ENCODE peak calls at places on chromosomes 16 and 17, in nine cellular contexts. X, R, O, L, C, Z, V, U and G are unnamed samples.

GRCh38 chr17:61247438-61247837 is 152.2 kb upstream of the TBX2 start:
- DNase-seq in L (no peak), Z (no peak), X (no peak), V (no peak), C (no peak), R (no peak), O (no peak), U (no peak), G (no peak)

GRCh38 chr17:80822021-80822699 is 169.5 kb upstream of the CHMP6 start:
- DNase-seq in L (no peak), X (no peak), O (no peak), Z (no peak), V (no peak), U (no peak), C (no peak), R (peak), G (peak)

GRCh38 chr16:2511128-2511785 is 2.5 kb upstream of the ATP6V0C start:
- DNase-seq in Z (no peak), X (peak), C (no peak), U (peak), L (no peak), O (no peak), V (no peak), R (peak), G (peak)

GRCh38 chr16:68265078-68265925 is 976 bp downstream of the SLC7A6 start:
- DNase-seq in X (peak), C (peak), L (peak), U (peak), O (peak), V (peak), Z (no peak), R (peak), G (no peak)

GRCh38 chr17:34758747-34759146 is 179.4 kb downstream of the TMEM132E start:
- DNase-seq in O (no peak), Z (no peak), R (peak), L (no peak), U (no peak), X (no peak), C (no peak), V (no peak), G (no peak)

GRCh38 chr16:49354101-49354500 is 19.5 kb upstream of the C16orf78 start:
- DNase-seq in L (no peak), C (no peak), V (no peak), X (no peak), Z (no peak), U (no peak), R (no peak), O (no peak), G (no peak)

GRCh38 chr16:62298567-62298966 is 262.3 kb upstream of the CDH8 start:
- DNase-seq in O (no peak), Z (no peak), U (no peak), L (no peak), V (peak), R (no peak), C (no peak), X (no peak), G (no peak)

GRCh38 chr16:77290451-77291110 is 91.4 kb downstream of the SYCE1L start:
- DNase-seq in O (no peak), R (no peak), C (no peak), X (no peak), U (no peak), L (no peak), Z (no peak), V (no peak), G (no peak)

GRCh38 chr17:56636276-56636675 is 42.8 kb downstream of the NOG start:
- DNase-seq in R (no peak), X (no peak), Z (no peak), L (no peak), C (no peak), V (no peak), U (no peak), O (no peak), G (no peak)

GRCh38 chr17:82737981-82738877 is 2.8 kb downstream of the FN3K start:
- DNase-seq in U (no peak), X (no peak), R (no peak), L (no peak), Z (no peak), O (no peak), V (no peak), C (no peak), G (no peak)

GRCh38 chr16:69463876-69464275 is 39.5 kb downstream of the CYB5B start:
- DNase-seq in R (no peak), C (no peak), Z (no peak), X (no peak), L (no peak), V (no peak), U (no peak), O (no peak), G (no peak)

GRCh38 chr17:61002316-61002736 is 324.7 kb downstream of the BCAS3 start:
- DNase-seq in C (no peak), R (no peak), Z (no peak), X (no peak), U (peak), L (peak), V (peak), O (peak), G (no peak)

DNA sequence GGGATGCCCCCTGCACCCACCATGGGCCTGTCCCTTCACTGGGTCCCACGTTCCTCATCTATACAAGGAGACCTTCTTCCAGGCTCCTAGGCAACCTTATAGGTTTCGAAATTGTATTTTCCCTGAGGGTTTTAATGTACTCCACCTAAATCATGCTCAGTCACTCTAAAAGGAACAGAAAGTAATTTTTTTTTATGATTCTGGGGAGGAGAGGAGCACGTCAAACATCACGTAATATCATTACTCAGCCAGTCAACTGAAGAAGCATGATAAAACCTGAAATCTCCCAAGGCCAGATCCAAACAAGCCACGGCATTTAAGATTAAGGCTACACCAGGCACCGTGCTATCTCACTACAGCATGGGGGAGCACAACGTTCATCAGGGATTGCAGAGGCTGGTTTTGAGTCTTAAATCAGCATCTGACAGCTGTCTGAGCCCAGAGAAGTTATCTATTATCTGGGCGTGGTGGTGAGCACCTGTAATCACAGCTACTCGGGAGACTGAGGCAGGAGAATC is 3.9 kb upstream of the TMEM114 start:
- DNase-seq in U (no peak), C (no peak), L (no peak), V (no peak), O (no peak), R (no peak), Z (no peak), X (no peak), G (no peak)
- TF ChIP-seq POLR2AphosphoS5 in U (no peak), C (no peak), L (no peak), V (no peak), O (no peak), R (no peak), Z (no peak), X (no peak), G (no peak)

DNA sequence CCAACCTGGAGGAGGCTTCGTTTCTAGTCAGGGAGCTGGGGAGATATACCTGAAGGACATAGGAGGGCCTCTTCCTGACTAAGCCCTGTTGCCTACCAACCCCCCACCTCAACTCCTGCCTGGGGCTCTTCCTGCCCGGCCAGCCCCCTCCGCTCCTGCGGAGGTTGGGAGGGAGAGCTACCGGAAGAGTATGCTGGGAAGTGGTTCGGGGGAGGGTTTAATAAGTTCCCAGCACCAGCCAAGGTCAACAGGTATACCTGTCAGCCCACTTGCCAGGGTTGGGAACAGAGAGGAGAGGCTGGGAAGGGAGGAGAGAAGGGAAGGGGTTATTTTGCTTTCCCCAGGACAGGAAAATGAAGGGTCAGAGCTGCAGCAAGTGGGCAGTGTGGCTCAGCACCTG is 4.7 kb downstream of the PPP1R1B start:
- DNase-seq in U (no peak), O (no peak), R (no peak), X (peak), L (no peak), Z (no peak), C (peak), V (no peak), G (no peak)
- TF ChIP-seq POLR2AphosphoS5 in U (no peak), O (no peak), R (no peak), X (peak), L (no peak), Z (no peak), C (peak), V (no peak), G (no peak)

GRCh38 chr17:67520282-67520906 is 143.3 kb downstream of the PITPNC1 start:
- DNase-seq in R (peak), X (peak), O (peak), L (no peak), Z (no peak), C (no peak), V (no peak), U (no peak), G (no peak)
- TF ChIP-seq POLR2AphosphoS5 in R (peak), X (no peak), O (no peak), L (no peak), Z (no peak), C (no peak), V (no peak), U (no peak), G (no peak)

DNA sequence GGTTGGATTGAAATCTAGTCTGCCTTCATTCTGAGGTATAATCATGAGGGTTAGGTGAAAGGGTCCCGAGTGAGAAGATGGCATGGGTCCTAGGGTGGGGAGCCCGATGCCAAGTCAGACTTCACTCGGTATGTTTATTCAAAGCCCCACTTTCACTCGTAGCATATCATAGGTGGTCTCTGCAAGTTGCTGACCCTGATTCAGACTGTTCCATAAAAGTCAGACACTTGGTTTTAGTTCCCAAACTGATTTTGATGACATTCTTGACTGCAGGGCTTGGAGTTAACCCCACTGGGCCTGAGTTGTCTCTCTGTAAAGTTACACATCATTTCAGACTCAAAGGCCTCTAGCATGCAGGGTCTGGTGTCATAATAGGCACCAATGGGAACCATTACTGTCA is 17.8 kb downstream of the HAPSTR1 start:
- DNase-seq in Z (no peak), L (no peak), U (no peak), C (no peak), V (no peak), X (no peak), O (no peak), R (no peak), G (no peak)
- TF ChIP-seq POLR2AphosphoS5 in Z (no peak), L (no peak), U (no peak), C (no peak), V (no peak), X (no peak), O (no peak), R (no peak), G (no peak)